ENCODE peak calls at places on chromosomes 4 and X, in four cellular contexts. U is stimulated activated CD4-positive, alpha-beta T cell treated with anti-CD3 and anti-CD28 coated beads, Interleukin-12 subunit alpha, Interleukin-12 subunit beta, amount 100 ng/mL, for 48 hours; M is NCI-H524 treated with DMSO at 0.1 percent for 48 hours; I is GM12891. W is an unnamed sample.

GRCh38 chrX:48806088-48806487 is 4.2 kb downstream of the HDAC6 start:
- DNase-seq in M (no peak), I (no peak), U (no peak), W (no peak)

GRCh38 chrX:3219667-3220066 is 126.8 kb downstream of the MXRA5 start:
- DNase-seq in M (no peak), U (no peak), I (no peak), W (no peak)

GRCh38 chr4:31045724-31046318 is 325.7 kb downstream of the PCDH7 start:
- DNase-seq in I (no peak), M (no peak), U (no peak), W (no peak)

GRCh38 chr4:157739237-157739636 is 433.6 kb downstream of the GASK1B start:
- DNase-seq in M (no peak), I (no peak), U (no peak), W (no peak)

GRCh38 chr4:17347445-17347844 is 164.4 kb downstream of the QDPR start:
- DNase-seq in U (no peak), I (peak; percentile 7), M (no peak), W (peak; percentile 15)

GRCh38 chrX:34810911-34811310 is 131.7 kb upstream of the FAM47B start:
- DNase-seq in I (no peak), M (no peak), U (no peak), W (no peak)

GRCh38 chr4:136803430-136803829 is 728.9 kb downstream of the PCDH18 start:
- DNase-seq in I (no peak), U (no peak), M (no peak), W (no peak)

GRCh38 chrX:112266136-112266535 is 183.6 kb upstream of the TRPC5 start:
- DNase-seq in U (no peak), M (no peak), I (no peak), W (no peak)

GRCh38 chrX:72540318-72540717 is 32.3 kb downstream of the HDAC8 start:
- DNase-seq in M (peak; percentile 1), I (no peak), U (no peak), W (no peak)

GRCh38 chr4:167222098-167222497 is 12.2 kb downstream of the SPOCK3 start:
- DNase-seq in I (no peak), M (no peak), U (no peak), W (no peak)

W was measured in HL-60.